ENCODE peak calls at places on chromosomes 3 and 15, in ten cellular contexts. F is pancreas, I is suprapubic skin, S is cardiac muscle cell, B is foreskin fibroblast, W is gastrocnemius medialis, X is A549, E is fibroblast of pulmonary artery, J is AG09309, Z is right atrium auricular region. T is an unnamed sample.

GRCh38 chr3:10816019-10816862 is at the start of gene SLC6A11:
- DNase-seq in Z (peak; percentile 28), I (no peak), S (peak; percentile 2), B (no peak), E (no peak), W (no peak), J (no peak), X (no peak), F (peak; percentile 26), T (no peak)

GRCh38 chr15:57205999-57206398 is 170.3 kb upstream of the CGNL1 start:
- DNase-seq in X (no peak), W (no peak), B (no peak), J (no peak), F (no peak), Z (no peak), E (no peak), I (no peak), S (no peak), T (no peak)

GRCh38 chr15:67101981-67102929 is 36.9 kb downstream of the SMAD3 start:
- DNase-seq in F (no peak), B (peak; percentile 57), I (no peak), J (no peak), X (no peak), S (peak; percentile 65), E (no peak), Z (no peak), W (no peak), T (no peak)

GRCh38 chr15:71653986-71654713 is 156.2 kb upstream of the NR2E3 start:
- DNase-seq in F (no peak), I (no peak), B (no peak), J (no peak), W (no peak), E (no peak), Z (no peak), S (no peak), X (no peak), T (no peak)

GRCh38 chr3:46575577-46576222 is 9.6 kb upstream of the LRRC2 start:
- DNase-seq in X (no peak), W (no peak), B (no peak), E (no peak), Z (no peak), I (no peak), F (no peak), S (no peak), J (no peak), T (no peak)

GRCh38 chr3:191762323-191762960 is 301.5 kb downstream of the PYDC2 start:
- DNase-seq in S (peak; percentile 79), Z (no peak), F (no peak), W (no peak), X (peak; percentile 45), I (no peak), E (peak; percentile 85), B (peak; percentile 2), J (peak; percentile 54), T (no peak)

GRCh38 chr3:134211797-134212196 is 38.9 kb downstream of the RYK start:
- DNase-seq in I (no peak), F (no peak), S (peak; percentile 75), B (peak; percentile 52), Z (no peak), X (peak; percentile 36), W (no peak), J (no peak), E (peak; percentile 78), T (no peak)

GRCh38 chr15:100572362-100572983 is 29.5 kb downstream of the LINS1 start:
- DNase-seq in I (no peak), X (no peak), S (peak; percentile 52), Z (no peak), F (no peak), J (no peak), W (no peak), E (peak; percentile 55), B (peak; percentile 12), T (no peak)

GRCh38 chr15:58538225-58538731 is 106.5 kb downstream of the LIPC start:
- DNase-seq in E (no peak), F (no peak), B (no peak), W (no peak), S (no peak), X (no peak), J (no peak), Z (no peak), I (no peak), T (no peak)

GRCh38 chr3:38168151-38168987 is 3.0 kb downstream of the OXSR1 start:
- DNase-seq in S (peak; percentile 42), X (no peak), B (peak; percentile 89), I (no peak), J (no peak), E (peak; percentile 50), Z (no peak), F (no peak), W (no peak), T (no peak)

GRCh38 chr15:101122266-101122665 is 129.6 kb downstream of the CHSY1 start:
- DNase-seq in X (no peak), W (no peak), F (no peak), E (no peak), I (no peak), S (no peak), B (no peak), J (no peak), Z (no peak), T (no peak)

GRCh38 chr15:25848769-25849430 is 14.2 kb downstream of the ATP10A start:
- DNase-seq in S (no peak), W (no peak), E (no peak), Z (no peak), F (no peak), J (no peak), X (no peak), B (no peak), I (no peak), T (no peak)

GRCh38 chr3:141399979-141400971 is 32.0 kb downstream of the ZBTB38 start:
- DNase-seq in Z (no peak), S (no peak), B (peak; percentile 28), W (no peak), F (peak; percentile 57), E (peak; percentile 51), X (peak; percentile 35), I (no peak), J (no peak), T (no peak)

GRCh38 chr15:48796930-48797329 is 13.9 kb downstream of the CEP152 start:
- DNase-seq in I (no peak), F (no peak), E (peak; percentile 49), X (peak; percentile 9), B (peak; percentile 40), J (no peak), W (no peak), S (no peak), Z (no peak), T (no peak)

DNA sequence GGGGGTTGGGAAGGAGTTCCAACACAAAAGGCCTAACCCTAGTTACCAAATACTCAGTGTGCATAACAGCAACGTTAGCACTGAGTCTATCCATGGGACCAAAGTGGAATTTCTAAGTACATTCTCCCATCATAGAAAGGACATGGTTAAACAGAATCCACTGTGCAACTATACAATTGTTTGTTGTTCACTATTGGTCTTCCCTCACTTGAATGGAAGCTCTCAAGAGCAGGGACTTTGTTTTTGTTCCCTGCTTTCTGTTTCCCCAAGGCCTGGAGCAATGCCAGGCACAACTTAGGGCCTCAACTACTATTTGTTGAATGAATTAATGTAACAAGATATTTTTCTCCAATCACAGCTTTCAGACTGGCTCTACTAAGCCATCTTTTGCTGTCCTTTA is 25.6 kb downstream of the COL8A1 start:
- DNase-seq in Z (no peak), W (no peak), S (no peak), X (no peak), F (no peak), E (no peak), J (no peak), B (no peak), I (no peak), T (no peak)
- H3K4me3 ChIP-seq in Z (no peak overlapping the region), W (no peak overlapping the region), S (no peak overlapping the region), X (no peak overlapping the region), F (no peak overlapping the region), E (no peak overlapping the region), J (no peak overlapping the region), B (no peak overlapping the region), I (no peak overlapping the region), T (no peak overlapping the region)

DNA sequence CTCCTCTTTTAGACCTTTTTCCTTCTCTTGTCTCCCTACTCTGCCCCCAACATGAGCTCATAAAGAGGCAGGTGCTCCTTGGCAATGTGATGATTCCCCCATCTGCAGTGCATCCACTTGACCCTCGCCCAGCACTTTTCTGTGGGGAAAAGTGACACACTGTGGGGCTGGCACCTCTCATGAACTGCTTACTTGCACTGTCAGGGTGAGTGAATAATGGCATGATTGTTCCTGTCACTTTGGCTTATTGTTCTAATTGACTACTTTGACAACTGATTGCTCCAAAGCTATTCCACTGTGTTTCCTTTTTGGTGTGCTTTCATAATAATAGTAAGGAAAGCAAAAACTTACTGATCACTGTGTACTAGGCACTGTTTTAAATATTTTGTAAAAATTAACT is 253.3 kb upstream of the SUCLG2 start:
- DNase-seq in F (no peak), W (no peak), X (no peak), I (no peak), S (no peak), E (no peak), B (no peak), Z (no peak), J (no peak), T (no peak)
- TF ChIP-seq CTCF in F (no peak), W (no peak), X (no peak), I (no peak), S (no peak), E (no peak), B (no peak), Z (no peak), J (no peak), T (no peak)

DNA sequence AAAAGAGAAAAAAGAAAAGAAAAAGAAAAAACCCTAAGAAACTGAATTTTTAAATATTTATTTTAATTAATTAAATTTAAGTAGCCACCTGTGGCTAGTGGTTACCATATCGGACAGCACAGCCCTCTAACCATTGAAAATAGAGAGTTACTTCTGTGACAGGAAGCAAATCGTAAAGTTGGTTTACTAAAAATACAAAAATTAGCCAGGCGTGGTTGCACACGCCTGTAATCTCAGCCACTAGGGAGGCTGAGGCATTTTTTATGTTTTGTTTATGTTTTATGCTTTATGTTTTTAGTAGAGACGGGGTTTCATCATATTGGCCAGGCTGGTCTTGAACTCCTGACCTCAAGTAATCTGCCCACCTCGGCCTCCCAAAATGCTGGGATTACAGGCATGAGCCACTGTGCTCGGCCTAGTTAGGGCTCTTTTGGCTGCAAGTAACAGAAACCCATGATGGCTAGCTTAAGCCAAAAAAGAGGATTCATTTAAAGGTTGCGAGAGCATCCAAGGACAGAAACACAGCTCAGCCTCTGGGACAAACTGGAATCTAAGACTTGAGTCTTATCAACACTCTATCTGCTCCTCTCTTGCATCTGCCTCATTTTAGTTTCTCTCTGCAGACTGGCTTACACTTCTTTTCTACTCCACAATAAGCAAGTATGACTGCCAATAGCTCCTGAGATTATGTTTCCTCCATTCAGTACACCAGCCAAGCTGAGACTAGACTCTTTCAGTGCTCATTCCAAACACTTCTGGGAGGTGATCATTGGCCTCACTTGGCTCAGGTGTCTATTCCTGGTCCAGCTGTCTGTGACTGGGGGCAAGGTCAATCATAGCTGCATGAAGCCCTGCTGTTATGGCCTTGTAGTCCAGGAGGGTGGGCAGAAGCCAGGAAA is 6.8 kb upstream of the SKIL start:
- DNase-seq in X (no peak), I (no peak), E (no peak), S (no peak), F (no peak), W (no peak), Z (no peak), B (no peak), J (no peak), T (no peak)
- H3K4me3 ChIP-seq in X (no peak overlapping the region), I (no peak overlapping the region), E (no peak overlapping the region), S (no peak overlapping the region), F (no peak overlapping the region), W (no peak overlapping the region), Z (no peak overlapping the region), B (no peak overlapping the region), J (no peak overlapping the region), T (no peak overlapping the region)

GRCh38 chr3:15051531-15051930 is 13.6 kb downstream of the MRPS25 start:
- DNase-seq in Z (no peak), W (no peak), F (no peak), E (peak; percentile 46), I (no peak), B (peak; percentile 56), J (no peak), X (peak; percentile 60), S (peak; percentile 60), T (no peak)
- TF ChIP-seq CTCF in Z (peak; percentile 56), W (peak; percentile 46), F (peak; percentile 47), E (peak; percentile 68), I (peak; percentile 50), B (peak; percentile 60), J (peak; percentile 59), X (peak; percentile 42), S (peak; percentile 75), T (no peak)